ENCODE peak calls at places on chromosome 19, in five cellular contexts. V is fibroblast of mammary gland, W is fibroblast of lung, S is lower leg skin, G is tibial nerve. P is an unnamed sample.

GRCh38 chr19:45753548-45753947 is 15.5 kb downstream of the SIX5 start:
- DNase-seq in V (no peak), W (no peak), S (no peak), G (no peak), P (no peak)

GRCh38 chr19:752652-753517 is 2.0 kb downstream of the MISP start:
- DNase-seq in V (peak; percentile 85), W (peak; percentile 92), S (no peak), G (peak; percentile 43), P (peak; percentile 86)

GRCh38 chr19:15526408-15526807 is 18.1 kb downstream of the CYP4F22 start:
- DNase-seq in V (no peak), W (no peak), S (no peak), G (no peak), P (no peak)

GRCh38 chr19:1244693-1245451 is 3.3 kb downstream of the ATP5F1D start:
- DNase-seq in V (no peak), W (no peak), S (peak; percentile 94), G (no peak), P (no peak)

GRCh38 chr19:50551713-50552187 is 16.5 kb downstream of the LRRC4B start:
- DNase-seq in V (no peak), W (no peak), S (no peak), G (no peak), P (no peak)

GRCh38 chr19:50215820-50216219 is 12.4 kb downstream of the MYH14 start:
- DNase-seq in V (no peak), W (no peak), S (no peak), G (no peak), P (no peak)

GRCh38 chr19:16180611-16181010 is 4.6 kb upstream of the FAM32A start:
- DNase-seq in V (peak; percentile 77), W (peak; percentile 70), S (no peak), G (no peak), P (peak; percentile 63)

GRCh38 chr19:33344611-33345010 is 28.9 kb upstream of the CEBPG start:
- DNase-seq in V (no peak), W (no peak), S (no peak), G (no peak), P (no peak)

GRCh38 chr19:19637523-19638251 is 5.8 kb downstream of the GMIP start:
- DNase-seq in V (no peak), W (no peak), S (no peak), G (no peak), P (no peak)

GRCh38 chr19:403221-404036 is 5.5 kb downstream of the C2CD4C start:
- DNase-seq in V (no peak), W (no peak), S (no peak), G (no peak), P (no peak)

GRCh38 chr19:55379161-55379560 is 2.5 kb downstream of the TMEM190 start:
- DNase-seq in V (no peak), W (no peak), S (no peak), G (no peak), P (no peak)

GRCh38 chr19:43124360-43124759 is 41.9 kb upstream of the PSG2 start:
- DNase-seq in V (no peak), W (no peak), S (no peak), G (no peak), P (no peak)

GRCh38 chr19:45187421-45188100 is 9.0 kb downstream of the BLOC1S3 start:
- DNase-seq in V (no peak), W (no peak), S (no peak), G (no peak), P (no peak)

GRCh38 chr19:4889034-4889825 is 13.5 kb downstream of the ARRDC5 start:
- DNase-seq in V (peak; percentile 86), W (no peak), S (no peak), G (no peak), P (peak; percentile 87)

GRCh38 chr19:55697698-55698097 is 22.7 kb downstream of the EPN1 start:
- DNase-seq in V (no peak), W (no peak), S (peak; percentile 63), G (no peak), P (no peak)

GRCh38 chr19:3554254-3555083 is 2.9 kb downstream of the MFSD12 start:
- DNase-seq in V (no peak), W (no peak), S (no peak), G (no peak), P (no peak)

GRCh38 chr19:17311455-17312248 is 2.3 kb downstream of the DDA1 start:
- DNase-seq in V (peak; percentile 66), W (no peak), S (no peak), G (no peak), P (peak; percentile 68)

GRCh38 chr19:30268601-30269000 is 103.6 kb upstream of the ZNF536 start:
- DNase-seq in V (no peak), W (no peak), S (no peak), G (no peak), P (no peak)

GRCh38 chr19:56942749-56943148 is 102.2 kb upstream of the PEG3 start:
- DNase-seq in V (no peak), W (no peak), S (peak; percentile 87), G (no peak), P (no peak)

GRCh38 chr19:52603558-52604207 is 33.6 kb downstream of the ZNF701 start:
- DNase-seq in V (peak; percentile 82), W (peak; percentile 57), S (peak; percentile 45), G (no peak), P (peak; percentile 53)

GRCh38 chr19:16571689-16572331 is 405 bp downstream of the SLC35E1 start:
- DNase-seq in V (peak; percentile 17), W (peak; percentile 12), S (no peak), G (no peak), P (peak; percentile 45)

GRCh38 chr19:38958301-38958700 is 17.2 kb downstream of the FBXO17 start:
- DNase-seq in V (no peak), W (no peak), S (no peak), G (no peak), P (no peak)

GRCh38 chr19:13705201-13705600 is 59.1 kb upstream of the MRI1 start:
- DNase-seq in V (no peak), W (no peak), S (no peak), G (no peak), P (no peak)

GRCh38 chr19:39923862-39924261 is 10.6 kb downstream of the FCGBP start:
- DNase-seq in V (no peak), W (no peak), S (no peak), G (no peak), P (no peak)

GRCh38 chr19:1825909-1826556 is 14.0 kb upstream of the ATP8B3 start:
- DNase-seq in V (peak; percentile 61), W (peak; percentile 64), S (peak; percentile 94), G (peak; percentile 79), P (peak; percentile 43)

GRCh38 chr19:50158577-50158976 is 4.5 kb downstream of the IZUMO2 start:
- DNase-seq in V (no peak), W (no peak), S (no peak), G (no peak), P (no peak)

GRCh38 chr19:55340784-55341147 is 1.1 kb downstream of the KMT5C start:
- DNase-seq in V (no peak), W (no peak), S (no peak), G (no peak), P (peak; percentile 40)

GRCh38 chr19:33293255-33294057 is 8.9 kb downstream of the CEBPA start:
- DNase-seq in V (peak; percentile 85), W (peak; percentile 60), S (no peak), G (no peak), P (peak; percentile 75)

GRCh38 chr19:2695288-2695866 is 7.1 kb downstream of the GNG7 start:
- DNase-seq in V (no peak), W (no peak), S (no peak), G (no peak), P (no peak)

GRCh38 chr19:53002479-53002878 is 11.2 kb upstream of the ERVV-1 start:
- DNase-seq in V (no peak), W (no peak), S (no peak), G (no peak), P (no peak)

GRCh38 chr19:48962029-48962848 is 2.9 kb upstream of the FTL start:
- DNase-seq in V (peak; percentile 31), W (peak; percentile 42), S (peak; percentile 92), G (peak; percentile 44), P (no peak)

GRCh38 chr19:38730731-38731589 is 13.3 kb downstream of the CAPN12 start:
- DNase-seq in V (no peak), W (no peak), S (peak; percentile 85), G (no peak), P (no peak)

GRCh38 chr19:55354698-55355212 is at the start of gene COX6B2:
- DNase-seq in V (no peak), W (no peak), S (no peak), G (no peak), P (no peak)

GRCh38 chr19:27750697-27751391 is 1462.1 kb downstream of the UQCRFS1 start:
- DNase-seq in V (no peak), W (no peak), S (peak; percentile 18), G (no peak), P (no peak)

GRCh38 chr19:39038098-39038497 is 5.7 kb upstream of the FBXO27 start:
- DNase-seq in V (peak; percentile 47), W (peak; percentile 43), S (no peak), G (no peak), P (peak; percentile 57)

GRCh38 chr19:45496349-45496953 is 396 bp downstream of the RTN2 start:
- DNase-seq in V (no peak), W (no peak), S (peak; percentile 89), G (no peak), P (peak; percentile 63)

GRCh38 chr19:40302224-40303011 is 17.3 kb upstream of the AKT2 start:
- DNase-seq in V (no peak), W (no peak), S (no peak), G (no peak), P (no peak)

GRCh38 chr19:8387688-8388611 is 2.2 kb upstream of the RAB11B start:
- DNase-seq in V (no peak), W (no peak), S (no peak), G (no peak), P (no peak)

GRCh38 chr19:57239982-57240310 is 486 bp upstream of the ZNF805 start:
- DNase-seq in V (peak; percentile 1), W (peak; percentile 6), S (no peak), G (no peak), P (no peak)

GRCh38 chr19:35907377-35907745 is 734 bp downstream of the TYROBP start:
- DNase-seq in V (no peak), W (no peak), S (no peak), G (no peak), P (no peak)
- H3K4me3 ChIP-seq in V (no peak overlapping the region), W (no peak overlapping the region), S (peak overlapping the region; percentile 13), G (peak overlapping the region; percentile 39), P (no peak overlapping the region)

GRCh38 chr19:20664917-20665781 is 3.8 kb upstream of the ZNF626 start:
- DNase-seq in V (peak; percentile 6), W (peak; percentile 10), S (no peak), G (no peak), P (peak; percentile 20)
- TF ChIP-seq CTCF in V (no peak), W (no peak), S (no peak), G (no peak), P (no peak)

GRCh38 chr19:6167115-6167514 is 31.6 kb downstream of the ACSBG2 start:
- DNase-seq in V (no peak), W (no peak), S (peak; percentile 25), G (no peak), P (no peak)
- H3K4me3 ChIP-seq in V (no peak overlapping the region), W (no peak overlapping the region), S (no peak overlapping the region), G (no peak overlapping the region), P (no peak overlapping the region)

DNA sequence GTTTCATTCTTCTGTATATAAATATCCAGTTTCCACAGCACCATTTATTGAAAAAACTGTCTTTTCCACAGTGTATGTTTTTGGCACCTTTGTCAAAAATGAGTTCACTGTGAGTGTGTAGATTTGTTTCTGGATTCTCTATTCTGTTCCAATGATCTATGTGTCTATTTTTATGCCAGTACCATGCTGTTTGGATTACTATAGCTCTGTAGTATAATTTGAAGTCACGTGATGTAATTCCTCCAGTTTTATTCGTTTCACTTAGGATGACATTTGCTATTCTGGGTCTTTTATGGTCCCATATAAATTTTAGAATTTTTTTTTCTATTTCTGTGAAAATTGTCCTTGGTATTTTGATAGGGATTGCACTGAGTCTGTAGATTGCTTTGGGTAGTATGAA is 11.0 kb upstream of the ZNF823 start:
- DNase-seq in V (no peak), W (no peak), S (no peak), G (no peak), P (no peak)
- TF ChIP-seq CTCF in V (no peak), W (no peak), S (no peak), G (no peak), P (no peak)

P was measured in foreskin fibroblast.